ENCODE peak calls at places on chromosomes 4 and X, in six cellular contexts. One of them, this sample, is unnamed.

GRCh38 chr4:46506876-46507275 is 116.9 kb upstream of the GABRA2 start:
- DNase-seq in dorsolateral prefrontal cortex: no peak
- DNase-seq in fibroblast of the conjunctiva: no peak
- DNase-seq in GM20000: no peak
- DNase-seq in SK-N-DZ: no peak
- DNase-seq in cerebellar cortex: no peak
- DNase-seq in this sample: no peak

GRCh38 chr4:178196751-178197150 is 754.5 kb upstream of the AGA start:
- DNase-seq in cerebellar cortex: peak
- DNase-seq in fibroblast of the conjunctiva: no peak
- DNase-seq in GM20000: no peak
- DNase-seq in SK-N-DZ: no peak
- DNase-seq in dorsolateral prefrontal cortex: no peak
- DNase-seq in this sample: no peak

GRCh38 chr4:152990471-152991131 is 54.5 kb downstream of the FHDC1 start:
- DNase-seq in GM20000: no peak
- DNase-seq in fibroblast of the conjunctiva: no peak
- DNase-seq in cerebellar cortex: peak
- DNase-seq in SK-N-DZ: no peak
- DNase-seq in dorsolateral prefrontal cortex: no peak
- DNase-seq in this sample: no peak

GRCh38 chrX:7689791-7690412 is 153.1 kb upstream of the VCX start:
- DNase-seq in GM20000: no peak
- DNase-seq in dorsolateral prefrontal cortex: no peak
- DNase-seq in SK-N-DZ: no peak
- DNase-seq in cerebellar cortex: no peak
- DNase-seq in fibroblast of the conjunctiva: no peak
- DNase-seq in this sample: no peak

GRCh38 chr4:40957281-40957680 is 207.5 kb downstream of the NSUN7 start:
- DNase-seq in SK-N-DZ: no peak
- DNase-seq in dorsolateral prefrontal cortex: no peak
- DNase-seq in fibroblast of the conjunctiva: no peak
- DNase-seq in GM20000: no peak
- DNase-seq in cerebellar cortex: no peak
- DNase-seq in this sample: no peak

GRCh38 chrX:119008122-119008744 is 33.8 kb downstream of the LONRF3 start:
- DNase-seq in SK-N-DZ: peak
- DNase-seq in cerebellar cortex: no peak
- DNase-seq in GM20000: peak
- DNase-seq in fibroblast of the conjunctiva: peak
- DNase-seq in dorsolateral prefrontal cortex: no peak
- DNase-seq in this sample: no peak

GRCh38 chr4:3340038-3340702 is 47.3 kb downstream of the RGS12 start:
- DNase-seq in fibroblast of the conjunctiva: no peak
- DNase-seq in cerebellar cortex: no peak
- DNase-seq in dorsolateral prefrontal cortex: no peak
- DNase-seq in GM20000: no peak
- DNase-seq in SK-N-DZ: no peak
- DNase-seq in this sample: no peak

GRCh38 chrX:13290891-13291614 is 28.8 kb downstream of the ATXN3L start:
- DNase-seq in SK-N-DZ: no peak
- DNase-seq in dorsolateral prefrontal cortex: no peak
- DNase-seq in GM20000: no peak
- DNase-seq in cerebellar cortex: no peak
- DNase-seq in fibroblast of the conjunctiva: no peak
- DNase-seq in this sample: no peak

GRCh38 chr4:53520114-53520513 is 71.2 kb downstream of the LNX1 start:
- DNase-seq in SK-N-DZ: no peak
- DNase-seq in fibroblast of the conjunctiva: no peak
- DNase-seq in dorsolateral prefrontal cortex: no peak
- DNase-seq in GM20000: no peak
- DNase-seq in cerebellar cortex: no peak
- DNase-seq in this sample: no peak

GRCh38 chrX:129777218-129777768 is 2.5 kb upstream of the SASH3 start:
- DNase-seq in dorsolateral prefrontal cortex: no peak
- DNase-seq in cerebellar cortex: no peak
- DNase-seq in fibroblast of the conjunctiva: no peak
- DNase-seq in GM20000: peak
- DNase-seq in SK-N-DZ: no peak
- DNase-seq in this sample: peak

GRCh38 chrX:23779025-23779424 is 3.9 kb upstream of the SAT1 start:
- DNase-seq in SK-N-DZ: no peak
- DNase-seq in cerebellar cortex: no peak
- DNase-seq in GM20000: no peak
- DNase-seq in fibroblast of the conjunctiva: no peak
- DNase-seq in dorsolateral prefrontal cortex: no peak
- DNase-seq in this sample: no peak

GRCh38 chr4:16461362-16461761 is 235.1 kb upstream of the TAPT1 start:
- DNase-seq in SK-N-DZ: no peak
- DNase-seq in cerebellar cortex: no peak
- DNase-seq in GM20000: no peak
- DNase-seq in fibroblast of the conjunctiva: no peak
- DNase-seq in dorsolateral prefrontal cortex: no peak
- DNase-seq in this sample: no peak

GRCh38 chrX:136878423-136878822 is 2.1 kb downstream of the RBMX start:
- DNase-seq in cerebellar cortex: no peak
- DNase-seq in dorsolateral prefrontal cortex: no peak
- DNase-seq in GM20000: no peak
- DNase-seq in fibroblast of the conjunctiva: no peak
- DNase-seq in SK-N-DZ: no peak
- DNase-seq in this sample: no peak

GRCh38 chr4:180855184-180855583 is 1388.0 kb upstream of the TENM3 start:
- DNase-seq in dorsolateral prefrontal cortex: no peak
- DNase-seq in fibroblast of the conjunctiva: no peak
- DNase-seq in cerebellar cortex: no peak
- DNase-seq in SK-N-DZ: no peak
- DNase-seq in GM20000: no peak
- DNase-seq in this sample: no peak

GRCh38 chr4:176425035-176425434 is 105.3 kb downstream of the SPCS3 start:
- DNase-seq in GM20000: no peak
- DNase-seq in SK-N-DZ: no peak
- DNase-seq in dorsolateral prefrontal cortex: no peak
- DNase-seq in fibroblast of the conjunctiva: no peak
- DNase-seq in cerebellar cortex: no peak
- DNase-seq in this sample: no peak

GRCh38 chr4:132827522-132827921 is 321.6 kb upstream of the PCDH10 start:
- DNase-seq in dorsolateral prefrontal cortex: no peak
- DNase-seq in SK-N-DZ: no peak
- DNase-seq in cerebellar cortex: no peak
- DNase-seq in GM20000: no peak
- DNase-seq in fibroblast of the conjunctiva: no peak
- DNase-seq in this sample: no peak

GRCh38 chr4:54635329-54635728 is 22.4 kb upstream of the KIT start:
- DNase-seq in cerebellar cortex: no peak
- DNase-seq in fibroblast of the conjunctiva: no peak
- DNase-seq in GM20000: no peak
- DNase-seq in SK-N-DZ: no peak
- DNase-seq in dorsolateral prefrontal cortex: no peak
- DNase-seq in this sample: no peak

GRCh38 chr4:71026086-71026485 is 32.6 kb downstream of the DCK start:
- DNase-seq in dorsolateral prefrontal cortex: no peak
- DNase-seq in fibroblast of the conjunctiva: peak
- DNase-seq in SK-N-DZ: no peak
- DNase-seq in cerebellar cortex: peak
- DNase-seq in GM20000: no peak
- DNase-seq in this sample: peak

GRCh38 chrX:109475174-109475891 is 6.6 kb downstream of the GUCY2F start:
- DNase-seq in GM20000: peak
- DNase-seq in cerebellar cortex: peak
- DNase-seq in dorsolateral prefrontal cortex: peak
- DNase-seq in SK-N-DZ: peak
- DNase-seq in fibroblast of the conjunctiva: peak
- DNase-seq in this sample: peak

GRCh38 chrX:45824471-45824870 is 623.8 kb upstream of the DIPK2B start:
- DNase-seq in GM20000: no peak
- DNase-seq in SK-N-DZ: peak
- DNase-seq in dorsolateral prefrontal cortex: no peak
- DNase-seq in cerebellar cortex: peak
- DNase-seq in fibroblast of the conjunctiva: peak
- DNase-seq in this sample: no peak

GRCh38 chr4:2721586-2721985 is 34.5 kb downstream of the TNIP2 start:
- DNase-seq in SK-N-DZ: no peak
- DNase-seq in fibroblast of the conjunctiva: no peak
- DNase-seq in dorsolateral prefrontal cortex: no peak
- DNase-seq in GM20000: no peak
- DNase-seq in cerebellar cortex: no peak
- DNase-seq in this sample: no peak

GRCh38 chrX:13418126-13419091 is 98.6 kb upstream of the ATXN3L start:
- DNase-seq in SK-N-DZ: no peak
- DNase-seq in dorsolateral prefrontal cortex: no peak
- DNase-seq in GM20000: no peak
- DNase-seq in cerebellar cortex: no peak
- DNase-seq in fibroblast of the conjunctiva: no peak
- DNase-seq in this sample: no peak

GRCh38 chr4:8838911-8839431 is 32.7 kb downstream of the HMX1 start:
- DNase-seq in dorsolateral prefrontal cortex: peak
- DNase-seq in cerebellar cortex: no peak
- DNase-seq in fibroblast of the conjunctiva: no peak
- DNase-seq in GM20000: no peak
- DNase-seq in SK-N-DZ: no peak
- DNase-seq in this sample: no peak

GRCh38 chrX:107711521-107712041 is 64.0 kb downstream of the TSC22D3 start:
- DNase-seq in GM20000: no peak
- DNase-seq in SK-N-DZ: no peak
- DNase-seq in dorsolateral prefrontal cortex: no peak
- DNase-seq in fibroblast of the conjunctiva: no peak
- DNase-seq in cerebellar cortex: no peak
- DNase-seq in this sample: no peak